ENCODE peak calls at places on chromosomes 13 and 19, in four cellular contexts. P, T, A and R are unnamed samples.

GRCh38 chr13:72643339-72643989 is 84.0 kb downstream of the MZT1 start:
- DNase-seq in T (peak; percentile 20), P (peak; percentile 49), A (peak; percentile 12), R (peak; percentile 64)

GRCh38 chr19:48814895-48815294 is 4.1 kb upstream of the BCAT2 start:
- DNase-seq in A (no peak), T (no peak), P (no peak), R (no peak)

GRCh38 chr19:5243878-5244277 is 96.7 kb downstream of the PTPRS start:
- DNase-seq in T (no peak), A (no peak), P (no peak), R (no peak)

GRCh38 chr13:68927387-68928026 is 1180.1 kb upstream of the ATXN8OS start:
- DNase-seq in P (no peak), T (no peak), A (no peak), R (no peak)

GRCh38 chr19:18205180-18205915 is 1.5 kb upstream of the RAB3A start:
- DNase-seq in A (no peak), P (peak; percentile 82), T (peak; percentile 86), R (peak; percentile 79)

GRCh38 chr19:18023596-18024212 is 15.7 kb downstream of the ARRDC2 start:
- DNase-seq in T (peak; percentile 92), A (no peak), P (peak; percentile 90), R (no peak)

GRCh38 chr19:4007836-4008539 is 452 bp downstream of the PIAS4 start:
- DNase-seq in A (no peak), T (no peak), P (no peak), R (no peak)

GRCh38 chr13:98219685-98220084 is 42.6 kb upstream of the RNF113B start:
- DNase-seq in P (no peak), A (no peak), T (no peak), R (no peak)

GRCh38 chr19:9720541-9720940 is 45.6 kb upstream of the ZNF562 start:
- DNase-seq in P (no peak), A (no peak), T (no peak), R (no peak)

GRCh38 chr13:42239644-42240043 is 32.3 kb upstream of the AKAP11 start:
- DNase-seq in A (no peak), T (no peak), P (no peak), R (no peak)

GRCh38 chr19:46015961-46016425 is 6.9 kb downstream of the PGLYRP1 start:
- DNase-seq in T (no peak), P (peak; percentile 46), A (no peak), R (no peak)

GRCh38 chr19:10708261-10708660 is 7.0 kb downstream of the QTRT1 start:
- DNase-seq in T (no peak), P (no peak), A (no peak), R (no peak)

GRCh38 chr19:29896790-29897189 is 45.2 kb upstream of the URI1 start:
- DNase-seq in P (no peak), T (no peak), A (no peak), R (no peak)

GRCh38 chr19:2239771-2240770 is 3.4 kb downstream of the SF3A2 start:
- DNase-seq in T (no peak), P (no peak), A (no peak), R (peak; percentile 39)

GRCh38 chr19:11191273-11191755 is 6.0 kb downstream of the KANK2 start:
- DNase-seq in P (peak; percentile 65), T (peak; percentile 83), A (no peak), R (peak; percentile 62)

GRCh38 chr13:35648109-35648508 is 171.6 kb upstream of the MAB21L1 start:
- DNase-seq in P (no peak), T (no peak), A (no peak), R (peak; percentile 26)

GRCh38 chr19:53158119-53158656 is 665 bp downstream of the ZNF347 start:
- DNase-seq in P (peak; percentile 56), A (no peak), T (peak; percentile 32), R (peak; percentile 27)

GRCh38 chr19:50796128-50796633 is 6.0 kb downstream of the ACP4 start:
- DNase-seq in A (no peak), T (no peak), P (no peak), R (no peak)

GRCh38 chr13:25177012-25177411 is 4.9 kb upstream of the AMER2 start:
- DNase-seq in P (no peak), A (no peak), T (no peak), R (no peak)

GRCh38 chr19:45528744-45529453 is 21.6 kb downstream of the VASP start:
- DNase-seq in P (peak; percentile 64), T (no peak), A (no peak), R (no peak)

GRCh38 chr13:64414381-64414780 is 2815.8 kb downstream of the PCDH9 start:
- DNase-seq in T (no peak), A (no peak), P (no peak), R (peak; percentile 12)

GRCh38 chr19:12195501-12195860 is 32.6 kb downstream of the ZNF136 start:
- DNase-seq in T (no peak), A (no peak), P (no peak), R (no peak)
- H3K4me3 ChIP-seq in T (peak overlapping the region; percentile 83), A (no peak overlapping the region), P (peak overlapping the region; percentile 62), R (peak overlapping the region; percentile 60)

GRCh38 chr13:103033999-103034398 is 32.2 kb downstream of the SLC10A2 start:
- DNase-seq in P (no peak), A (no peak), T (no peak), R (no peak)
- TF ChIP-seq CTCF in P (no peak), A (no peak), T (no peak), R (no peak)

GRCh38 chr13:31866099-31866498 is 126.8 kb downstream of the RXFP2 start:
- DNase-seq in T (no peak), P (no peak), A (no peak), R (no peak)
- H3K4me3 ChIP-seq in T (no peak overlapping the region), P (no peak overlapping the region), A (no peak overlapping the region), R (no peak overlapping the region)

DNA sequence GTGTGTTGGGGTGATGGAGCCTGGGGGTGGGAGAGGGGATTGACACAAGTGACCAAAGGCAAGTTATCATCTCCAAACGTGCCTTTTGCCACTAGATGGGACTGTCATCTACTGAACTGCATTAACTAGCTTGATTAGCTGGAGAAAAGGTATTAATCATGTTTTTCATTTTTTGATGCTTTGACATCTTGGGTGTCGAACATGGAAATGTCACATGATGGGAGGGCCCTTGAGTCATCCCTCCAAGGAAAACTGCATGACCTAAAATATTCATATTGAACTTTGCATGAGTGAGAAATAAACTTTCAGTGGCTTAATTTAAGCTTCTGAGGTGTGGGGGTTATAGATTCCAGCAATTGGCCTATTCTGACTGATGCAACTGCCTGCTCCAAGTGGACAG is 73.3 kb downstream of the ALOX5AP start:
- DNase-seq in A (no peak), T (no peak), P (no peak), R (no peak)
- TF ChIP-seq CTCF in A (no peak), T (no peak), P (no peak), R (no peak)

GRCh38 chr19:35516310-35516709 is 2.9 kb upstream of the DMKN start:
- DNase-seq in T (no peak), A (no peak), P (no peak), R (no peak)

GRCh38 chr19:35517342-35517741 is 3.9 kb upstream of the DMKN start:
- DNase-seq in A (no peak), P (no peak), T (no peak), R (no peak)

GRCh38 chr19:35519291-35519690 is 5.8 kb upstream of the DMKN start:
- DNase-seq in A (no peak), T (no peak), P (no peak), R (peak; percentile 48)

GRCh38 chr19:35521124-35521743 is 6.9 kb downstream of the SBSN start:
- DNase-seq in P (no peak), A (no peak), T (no peak), R (no peak)

DNA sequence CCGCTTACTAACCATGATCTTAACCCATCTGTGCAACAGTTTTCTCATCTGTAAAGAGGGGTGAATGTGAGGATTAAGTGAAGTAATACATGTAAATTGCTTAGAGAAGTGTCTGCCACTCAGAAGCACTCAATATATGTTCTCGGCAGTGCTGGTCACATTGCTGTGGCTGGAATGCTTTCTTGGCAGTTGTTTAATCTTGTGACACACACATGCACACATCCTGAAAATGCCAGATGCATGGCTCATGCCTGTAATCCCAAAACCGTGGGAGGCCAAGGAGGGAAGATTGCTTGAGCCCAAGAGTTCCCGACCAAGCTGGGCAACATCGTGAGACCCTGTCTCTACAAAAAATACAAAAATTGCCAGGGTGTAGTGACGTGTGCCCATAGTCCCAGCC is 4.9 kb upstream of the DMKN start:
- DNase-seq in A (peak; percentile 70), P (no peak), T (no peak), R (peak; percentile 97)
- H3K4me3 ChIP-seq in A (no peak overlapping the region), P (no peak overlapping the region), T (no peak overlapping the region), R (no peak overlapping the region)